ENCODE peak calls at places on chromosomes 1 and 21, in four cellular contexts. Q is upper lobe of right lung, S is esophagus squamous epithelium, E is hepatocyte. A is an unnamed sample.

GRCh38 chr1:184156521-184157395 is 105.2 kb downstream of the TSEN15 start:
- DNase-seq in Q (no peak), S (no peak), E (no peak), A (no peak)

GRCh38 chr1:30415171-30415940 is 308.0 kb downstream of the MATN1 start:
- DNase-seq in Q (peak; percentile 32), S (no peak), E (no peak), A (no peak)

GRCh38 chr21:45818904-45819285 is 162.7 kb upstream of the COL6A1 start:
- DNase-seq in Q (no peak), S (no peak), E (peak; percentile 69), A (peak; percentile 27)

GRCh38 chr21:29157084-29157483 is 26.6 kb downstream of the MAP3K7CL start:
- DNase-seq in Q (no peak), S (no peak), E (no peak), A (no peak)

GRCh38 chr1:115337633-115338456 is at the start of gene NGF:
- DNase-seq in Q (peak; percentile 68), S (no peak), E (peak; percentile 76), A (peak; percentile 74)

GRCh38 chr1:68791800-68792199 is 294.9 kb upstream of the DEPDC1 start:
- DNase-seq in Q (no peak), S (no peak), E (no peak), A (peak; percentile 5)

GRCh38 chr1:118085365-118085764 is 99.7 kb downstream of the SPAG17 start:
- DNase-seq in Q (no peak), S (no peak), E (no peak), A (no peak)

GRCh38 chr1:218592688-218593087 is 247.6 kb downstream of the TGFB2 start:
- DNase-seq in Q (no peak), S (no peak), E (no peak), A (peak; percentile 37)

GRCh38 chr1:54465351-54465811 is 59.2 kb upstream of the SSBP3 start:
- DNase-seq in Q (peak; percentile 36), S (no peak), E (peak; percentile 46), A (no peak)

GRCh38 chr1:12648741-12649140 is 4.9 kb downstream of the AADACL4 start:
- DNase-seq in Q (no peak), S (no peak), E (no peak), A (no peak)

GRCh38 chr1:183077107-183077506 is 53.9 kb downstream of the LAMC1 start:
- DNase-seq in Q (no peak), S (no peak), E (no peak), A (no peak)
- H3K4me1 ChIP-seq in Q (peaks cover 31% of the 10 kb centered on the region), S (peaks cover 3% of the 10 kb centered on the region), E (peaks cover 16% of the 10 kb centered on the region), A (peaks cover 36% of the 10 kb centered on the region)

GRCh38 chr1:151892190-151892589 is 17.1 kb downstream of the THEM4 start:
- DNase-seq in Q (no peak), S (no peak), E (no peak), A (no peak)

GRCh38 chr1:151888972-151889570 is 20.2 kb downstream of the THEM4 start:
- DNase-seq in Q (no peak), S (no peak), E (peak; percentile 30), A (no peak)

GRCh38 chr1:151891515-151891914 is 17.8 kb downstream of the THEM4 start:
- DNase-seq in Q (no peak), S (no peak), E (no peak), A (no peak)

GRCh38 chr1:151897861-151898468 is 11.3 kb downstream of the THEM4 start:
- DNase-seq in Q (no peak), S (no peak), E (no peak), A (no peak)

GRCh38 chr1:151893176-151893924 is 16.0 kb downstream of the THEM4 start:
- DNase-seq in Q (no peak), S (no peak), E (no peak), A (no peak)
- H3K27me3 ChIP-seq in Q (no peaks in the 10 kb centered on the region), S (no peaks in the 10 kb centered on the region), E (no peaks in the 10 kb centered on the region), A (peaks cover 3% of the 10 kb centered on the region)

DNA sequence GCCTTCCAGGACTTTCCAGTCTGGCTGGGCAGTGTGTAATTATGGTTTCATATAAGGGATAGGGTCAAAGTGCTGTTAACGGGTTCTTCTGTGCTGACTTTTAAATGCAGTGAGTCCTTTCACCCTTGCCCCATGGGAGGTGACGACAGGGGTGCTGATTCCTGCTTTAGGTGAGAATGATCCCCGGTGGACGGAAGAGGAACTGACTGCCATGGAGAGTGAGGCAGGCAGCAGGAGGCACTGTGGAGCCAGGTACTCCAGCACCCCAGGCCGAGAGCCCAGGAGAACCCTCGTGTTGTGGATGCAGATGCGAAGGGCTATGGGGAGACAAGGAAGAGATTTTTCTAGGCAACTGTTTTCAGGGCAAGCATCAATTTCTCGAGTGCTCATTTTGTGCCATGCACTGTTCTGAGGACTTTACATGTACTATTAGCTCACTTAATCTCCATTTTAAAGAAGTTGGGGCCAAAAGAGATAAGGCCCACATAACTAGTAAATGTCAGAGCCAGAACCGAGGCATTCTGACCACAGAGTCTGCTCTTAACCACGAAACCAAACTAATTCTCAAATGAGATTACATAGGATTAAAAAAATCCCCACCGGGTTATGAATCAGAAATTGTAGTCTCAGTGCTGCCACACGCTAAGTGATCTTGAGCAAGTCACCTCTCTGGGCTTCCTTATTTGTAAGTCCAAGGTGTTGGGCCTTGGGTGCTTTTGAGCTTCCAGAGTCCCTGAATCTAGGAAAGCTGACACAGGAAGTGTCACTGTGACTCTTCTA is 28.2 kb downstream of the STPG1 start:
- DNase-seq in Q (no peak), S (no peak), E (no peak), A (peak; percentile 36)
- TF ChIP-seq CTCF in Q (peak; percentile 25), S (peak; percentile 42), E (peak; percentile 30), A (peak; percentile 63)

GRCh38 chr1:8702848-8703810 is 114.3 kb downstream of the RERE start:
- DNase-seq in Q (peak; percentile 96), S (peak; percentile 57), E (peak; percentile 95), A (peak; percentile 98)
- H3K4me1 ChIP-seq in Q (peaks cover 43% of the 10 kb centered on the region), S (peaks cover 23% of the 10 kb centered on the region), E (peaks cover 41% of the 10 kb centered on the region), A (peaks cover 64% of the 10 kb centered on the region)

GRCh38 chr1:1204425-1204920 is 1.9 kb downstream of the TNFRSF18 start:
- DNase-seq in Q (no peak), S (no peak), E (no peak), A (no peak)
- H3K27me3 ChIP-seq in Q (peaks cover 29% of the 10 kb centered on the region), S (peaks cover 4% of the 10 kb centered on the region), E (peaks cover 23% of the 10 kb centered on the region), A (no peaks in the 10 kb centered on the region)

DNA sequence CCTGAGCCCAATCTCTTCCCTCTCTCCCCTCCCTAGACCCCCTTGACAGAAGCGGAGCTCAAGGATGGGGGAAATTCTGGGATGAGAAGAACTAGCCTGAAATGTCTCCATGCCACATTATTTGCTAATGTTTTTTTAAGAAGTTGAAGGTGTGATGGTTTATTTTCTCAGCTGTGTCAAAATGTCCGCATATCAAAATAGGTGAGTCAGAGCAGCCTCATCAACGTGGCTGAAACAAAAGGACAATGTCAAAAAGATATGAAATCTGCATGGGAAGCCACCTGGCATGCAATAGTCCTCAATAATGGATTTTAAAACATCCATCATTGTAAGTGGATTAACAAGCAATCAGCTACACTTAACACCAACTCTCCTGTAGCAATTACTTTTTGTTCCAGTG is 101.4 kb downstream of the BEND5 start:
- DNase-seq in Q (no peak), S (no peak), E (no peak), A (no peak)
- TF ChIP-seq CTCF in Q (no peak), S (no peak), E (no peak), A (no peak)